ENCODE peak calls at places on chromosomes 7 and 10, in seven cellular contexts. O, N, V, Q, B, T and H are unnamed samples.

GRCh38 chr7:45662540-45663166 is 88.5 kb downstream of the ADCY1 start:
- DNase-seq in O (no peak), N (no peak), V (no peak), Q (no peak), B (no peak), T (peak), H (no peak)

GRCh38 chr10:81093056-81093455 is 555.4 kb downstream of the SH2D4B start:
- DNase-seq in O (no peak), N (no peak), V (no peak), Q (no peak), B (no peak), T (no peak), H (no peak)

GRCh38 chr7:30459591-30460245 is 18.9 kb downstream of the NOD1 start:
- DNase-seq in O (peak), N (no peak), V (peak), Q (peak), B (no peak), T (no peak), H (no peak)

GRCh38 chr10:93058139-93058538 is 2.5 kb upstream of the CYP26C1 start:
- DNase-seq in O (no peak), N (no peak), V (no peak), Q (no peak), B (no peak), T (no peak), H (no peak)

GRCh38 chr10:2146079-2146478 is 408.8 kb upstream of the ADARB2 start:
- DNase-seq in O (no peak), N (no peak), V (no peak), Q (no peak), B (no peak), T (no peak), H (no peak)

GRCh38 chr7:121807078-121807477 is 65.9 kb upstream of the PTPRZ1 start:
- DNase-seq in O (no peak), N (no peak), V (no peak), Q (no peak), B (no peak), T (no peak), H (no peak)

GRCh38 chr7:47792521-47793121 is 155.6 kb downstream of the PKD1L1 start:
- DNase-seq in O (no peak), N (no peak), V (no peak), Q (no peak), B (no peak), T (no peak), H (no peak)

GRCh38 chr10:64036306-64036930 is 515.2 kb downstream of the REEP3 start:
- DNase-seq in O (no peak), N (no peak), V (no peak), Q (no peak), B (no peak), T (no peak), H (no peak)

GRCh38 chr10:46543379-46544014 is 13.0 kb downstream of the GPRIN2 start:
- DNase-seq in O (no peak), N (peak), V (no peak), Q (no peak), B (peak), T (peak), H (no peak)

GRCh38 chr7:151086802-151087246 is 549 bp downstream of the AGAP3 start:
- DNase-seq in O (no peak), N (no peak), V (no peak), Q (peak), B (peak), T (no peak), H (no peak)

GRCh38 chr7:8378349-8379019 is 54.9 kb upstream of the NXPH1 start:
- DNase-seq in O (no peak), N (no peak), V (no peak), Q (no peak), B (no peak), T (no peak), H (no peak)

GRCh38 chr10:96415150-96415895 is 56.5 kb upstream of the OPALIN start:
- DNase-seq in O (no peak), N (no peak), V (no peak), Q (no peak), B (no peak), T (peak), H (no peak)

GRCh38 chr7:1812693-1813393 is 142.8 kb downstream of the ELFN1 start:
- DNase-seq in O (no peak), N (no peak), V (no peak), Q (no peak), B (no peak), T (no peak), H (no peak)

GRCh38 chr7:96311967-96312366 is 9.9 kb downstream of the SLC25A13 start:
- DNase-seq in O (no peak), N (no peak), V (peak), Q (no peak), B (no peak), T (no peak), H (no peak)

GRCh38 chr10:72291019-72291532 is 17.4 kb downstream of the DDIT4 start:
- DNase-seq in O (no peak), N (no peak), V (no peak), Q (no peak), B (peak), T (no peak), H (no peak)

GRCh38 chr10:87861566-87861952 is 1.8 kb downstream of the KLLN start:
- DNase-seq in O (no peak), N (peak), V (peak), Q (peak), B (peak), T (peak), H (peak)

GRCh38 chr7:37108615-37109014 is 340.0 kb downstream of the ELMO1 start:
- DNase-seq in O (no peak), N (no peak), V (no peak), Q (no peak), B (no peak), T (no peak), H (no peak)

GRCh38 chr10:30683496-30683895 is 53.9 kb upstream of the LYZL2 start:
- DNase-seq in O (no peak), N (no peak), V (no peak), Q (no peak), B (no peak), T (no peak), H (no peak)

GRCh38 chr10:48511066-48511854 is 93.6 kb downstream of the ARHGAP22 start:
- DNase-seq in O (no peak), N (no peak), V (peak), Q (no peak), B (no peak), T (peak), H (no peak)

GRCh38 chr7:116218051-116218645 is 7.8 kb downstream of the TES start:
- DNase-seq in O (peak), N (no peak), V (no peak), Q (no peak), B (no peak), T (no peak), H (no peak)

GRCh38 chr10:85849315-85849714 is 517.3 kb downstream of the GRID1 start:
- DNase-seq in O (no peak), N (no peak), V (no peak), Q (no peak), B (no peak), T (peak), H (no peak)

GRCh38 chr10:127945335-127945734 is 38.4 kb downstream of the PTPRE start:
- DNase-seq in O (no peak), N (no peak), V (no peak), Q (no peak), B (peak), T (no peak), H (no peak)

GRCh38 chr10:5293691-5294550 is 70.8 kb upstream of the UCN3 start:
- DNase-seq in O (no peak), N (peak), V (no peak), Q (no peak), B (peak), T (no peak), H (peak)

GRCh38 chr10:25453619-25454018 is 278.8 kb downstream of the GPR158 start:
- DNase-seq in O (no peak), N (no peak), V (no peak), Q (no peak), B (no peak), T (no peak), H (no peak)

GRCh38 chr7:116429986-116430619 is 69.4 kb upstream of the CAV2 start:
- DNase-seq in O (no peak), N (no peak), V (no peak), Q (no peak), B (no peak), T (no peak), H (no peak)

GRCh38 chr7:99740573-99741437 is 5.8 kb upstream of the CYP3A7 start:
- DNase-seq in O (peak), N (no peak), V (no peak), Q (no peak), B (no peak), T (no peak), H (no peak)

GRCh38 chr10:78211476-78212110 is 177.9 kb downstream of the RPS24 start:
- DNase-seq in O (no peak), N (no peak), V (no peak), Q (peak), B (peak), T (no peak), H (no peak)

GRCh38 chr10:118407026-118407425 is 64.9 kb upstream of the FAM204A start:
- DNase-seq in O (no peak), N (no peak), V (no peak), Q (no peak), B (no peak), T (no peak), H (no peak)

DNA sequence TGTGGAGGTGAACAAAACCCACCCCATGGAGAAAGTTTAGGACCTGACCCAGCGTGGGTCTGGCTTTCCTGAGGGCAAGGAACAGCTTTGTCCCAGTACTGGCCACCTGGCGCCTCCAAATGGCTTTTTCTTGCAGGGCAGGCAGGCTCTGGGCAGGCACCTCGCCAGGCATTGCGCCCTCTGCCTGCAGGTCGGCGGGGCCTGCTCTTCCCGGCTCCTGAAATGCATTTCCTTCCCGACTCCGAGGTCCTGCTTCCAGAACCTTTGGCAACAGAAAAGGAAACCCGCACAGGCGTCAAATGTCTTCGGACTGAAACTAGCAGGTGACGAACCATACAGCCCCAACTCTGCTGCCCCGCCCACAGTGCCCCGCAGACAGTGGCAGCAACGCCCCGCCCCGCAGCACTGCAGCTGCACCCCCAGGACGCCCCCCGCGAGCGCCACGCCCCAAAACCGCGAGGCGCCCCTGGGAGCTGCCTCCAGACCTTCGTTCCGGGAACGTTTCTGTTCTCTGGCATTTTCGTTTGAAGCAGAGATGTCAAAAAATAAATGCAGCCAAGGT is 65.5 kb downstream of the C10orf143 start:
- DNase-seq in O (no peak), N (no peak), V (no peak), Q (no peak), B (no peak), T (no peak), H (no peak)
- TF ChIP-seq CTCF in O (peak), N (no peak), V (no peak), Q (no peak), B (no peak), T (no peak), H (no peak)

GRCh38 chr10:94677691-94678090 is 5.8 kb upstream of the CYP2C18 start:
- DNase-seq in O (no peak), N (no peak), V (no peak), Q (no peak), B (no peak), T (no peak), H (no peak)
- TF ChIP-seq CTCF in O (no peak), N (no peak), V (no peak), Q (no peak), B (no peak), T (no peak), H (no peak)

DNA sequence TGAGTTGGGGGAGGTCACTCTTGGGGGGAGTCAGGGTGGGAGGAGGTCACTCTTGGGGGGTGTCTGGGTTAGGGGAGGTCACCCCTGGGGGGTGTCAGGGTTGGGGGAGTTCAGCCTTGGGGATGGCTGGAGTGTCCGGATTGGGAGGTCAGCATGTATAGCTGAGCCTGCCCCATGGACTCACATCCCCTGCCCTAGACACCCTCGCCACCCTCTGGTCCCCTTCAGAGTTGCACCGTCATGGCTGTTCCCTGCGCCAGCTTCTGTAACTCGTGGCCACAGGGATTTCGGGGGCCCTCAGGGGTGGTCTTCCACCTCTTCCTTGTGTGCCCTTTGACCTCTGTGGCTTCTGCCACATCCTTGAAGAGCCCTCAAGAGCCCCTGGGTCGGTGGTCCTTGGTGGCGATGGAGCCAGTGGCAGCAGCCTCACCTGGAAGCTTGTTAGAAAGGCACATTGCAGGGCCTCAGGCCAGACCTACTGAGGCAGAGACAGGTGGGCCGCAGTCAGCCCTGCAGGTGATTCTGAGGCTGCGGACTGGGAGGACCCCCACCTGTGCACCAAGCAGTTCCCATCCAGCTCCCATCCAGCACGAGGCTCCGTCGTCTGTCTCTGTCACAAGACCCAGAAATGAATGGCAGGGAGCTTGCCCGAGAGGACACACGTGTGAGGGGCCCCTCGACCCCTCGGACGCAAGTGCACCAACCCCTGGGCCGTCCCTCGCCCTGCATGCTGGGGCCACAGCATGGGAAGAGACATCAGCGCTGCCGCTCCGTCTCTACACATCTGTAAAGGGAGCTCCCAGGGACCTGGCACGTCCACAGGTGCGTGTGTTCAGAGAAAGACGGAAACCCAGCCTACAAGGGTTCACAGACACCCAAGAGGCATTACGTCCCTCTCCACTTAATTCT is 44.7 kb upstream of the SUN1 start:
- DNase-seq in O (no peak), N (no peak), V (no peak), Q (no peak), B (no peak), T (no peak), H (no peak)
- TF ChIP-seq CTCF in O (no peak), N (no peak), V (no peak), Q (no peak), B (no peak), T (no peak), H (no peak)

DNA sequence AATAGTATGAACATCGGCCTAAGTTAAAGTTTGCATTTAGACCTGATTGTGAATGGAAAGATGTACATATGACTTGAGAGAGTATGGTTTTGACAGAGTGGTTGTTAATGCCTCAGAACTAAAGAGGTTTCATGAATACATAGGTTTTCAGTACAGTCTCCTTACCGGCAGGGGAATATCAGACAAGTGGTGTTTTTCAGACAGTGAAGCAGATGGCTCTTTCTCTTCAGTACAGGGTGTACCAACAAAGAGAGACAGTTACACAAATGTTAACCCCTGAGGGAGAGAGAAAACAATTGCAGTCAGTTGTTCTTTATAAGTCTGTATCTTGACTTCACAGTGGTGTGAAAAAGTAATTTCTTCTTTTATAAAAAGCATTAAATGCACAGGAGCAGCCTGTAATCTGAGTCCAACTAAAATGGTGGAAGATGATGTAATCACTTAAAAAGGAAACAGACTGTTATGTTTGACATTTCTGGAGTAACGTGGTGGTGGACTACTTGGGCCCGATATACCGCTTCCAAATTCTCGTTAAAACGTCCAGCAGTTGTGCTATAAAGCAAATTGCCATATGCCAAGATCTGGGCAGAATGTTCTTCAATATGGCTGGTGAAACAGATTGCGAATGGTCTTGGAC is 69.1 kb downstream of the SDK1 start:
- DNase-seq in O (no peak), N (no peak), V (no peak), Q (no peak), B (no peak), T (no peak), H (no peak)
- TF ChIP-seq CTCF in O (no peak), N (no peak), V (peak), Q (no peak), B (no peak), T (no peak), H (no peak)

GRCh38 chr7:106779877-106780276 is 85.2 kb upstream of the PIK3CG start:
- DNase-seq in O (no peak), N (no peak), V (no peak), Q (no peak), B (no peak), T (no peak), H (no peak)
- TF ChIP-seq CTCF in O (no peak), N (no peak), V (no peak), Q (no peak), B (no peak), T (no peak), H (no peak)

GRCh38 chr7:17640730-17641377 is 299.4 kb downstream of the SNX13 start:
- DNase-seq in O (no peak), N (no peak), V (no peak), Q (no peak), B (peak), T (no peak), H (peak)
- TF ChIP-seq CTCF in O (peak), N (peak), V (peak), Q (peak), B (peak), T (peak), H (peak)

GRCh38 chr7:32347244-32347828 is 142.8 kb downstream of the LSM5 start:
- DNase-seq in O (no peak), N (no peak), V (no peak), Q (no peak), B (peak), T (no peak), H (peak)
- TF ChIP-seq CTCF in O (peak), N (peak), V (peak), Q (no peak), B (peak), T (peak), H (peak)